ENCODE peak calls at places on chromosomes 2 and 18, in nine cellular contexts. F is K562; U is naive thymus-derived CD4-positive, alpha-beta T cell; C is transverse colon; N is lung; E is suprapubic skin; L is mammary epithelial cell; Z is mesendoderm; O is tibial nerve. B is an unnamed sample.
A peak's percentile ranks its signal among the peaks of the same experiment; 100 is the strongest.

GRCh38 chr2:99926986-99927385 is 215.4 kb downstream of the AFF3 start:
- DNase-seq in F (no peak), U (no peak), C (no peak), N (no peak), E (no peak), L (peak; percentile 83), Z (no peak), O (no peak), B (no peak)

GRCh38 chr2:50953021-50953420 is 78.9 kb downstream of the NRXN1 start:
- DNase-seq in F (no peak), U (no peak), C (no peak), N (no peak), E (no peak), L (peak; percentile 96), Z (no peak), O (no peak), B (no peak)

GRCh38 chr2:143683977-143684376 is 554.8 kb downstream of the ARHGAP15 start:
- DNase-seq in F (no peak), U (no peak), C (no peak), N (no peak), E (no peak), L (no peak), Z (no peak), O (no peak), B (no peak)

GRCh38 chr18:1002653-1003178 is 98.0 kb downstream of the ADCYAP1 start:
- DNase-seq in F (no peak), U (no peak), C (no peak), N (no peak), E (no peak), L (peak; percentile 20), Z (no peak), O (no peak), B (no peak)

GRCh38 chr18:50044402-50044801 is 150.5 kb downstream of the MYO5B start:
- DNase-seq in F (peak; percentile 18), U (no peak), C (no peak), N (no peak), E (no peak), L (no peak), Z (peak; percentile 45), O (no peak), B (no peak)

GRCh38 chr2:175709248-175709647 is 292.8 kb downstream of the LNPK start:
- DNase-seq in F (no peak), U (no peak), C (no peak), N (no peak), E (no peak), L (no peak), Z (peak; percentile 8), O (no peak), B (no peak)

GRCh38 chr2:43142921-43143438 is 83.4 kb downstream of the ZFP36L2 start:
- DNase-seq in F (peak; percentile 69), U (no peak), C (no peak), N (no peak), E (no peak), L (no peak), Z (peak; percentile 70), O (no peak), B (no peak)

GRCh38 chr2:175684466-175684865 is 317.6 kb downstream of the LNPK start:
- DNase-seq in F (no peak), U (no peak), C (no peak), N (no peak), E (no peak), L (peak; percentile 1), Z (peak; percentile 84), O (no peak), B (no peak)

GRCh38 chr2:166249318-166249717 is 121.5 kb upstream of the SCN1A start:
- DNase-seq in F (no peak), U (no peak), C (no peak), N (no peak), E (no peak), L (no peak), Z (no peak), O (no peak), B (no peak)

GRCh38 chr2:158773121-158773520 is 22.0 kb upstream of the DAPL1 start:
- DNase-seq in F (no peak), U (no peak), C (no peak), N (no peak), E (no peak), L (peak; percentile 35), Z (no peak), O (no peak), B (peak; percentile 38)

GRCh38 chr18:9694952-9695495 is 13.1 kb upstream of the RAB31 start:
- DNase-seq in F (no peak), U (no peak), C (no peak), N (no peak), E (no peak), L (no peak), Z (no peak), O (no peak), B (no peak)

GRCh38 chr2:104944495-104944894 is 90.6 kb downstream of the POU3F3 start:
- DNase-seq in F (no peak), U (no peak), C (no peak), N (no peak), E (no peak), L (no peak), Z (peak; percentile 62), O (no peak), B (no peak)

GRCh38 chr2:159326569-159327255 is 40.2 kb upstream of the WDSUB1 start:
- DNase-seq in F (no peak), U (no peak), C (no peak), N (no peak), E (no peak), L (peak; percentile 15), Z (no peak), O (no peak), B (no peak)

GRCh38 chr2:69168144-69168813 is 155.3 kb downstream of the ANTXR1 start:
- DNase-seq in F (no peak), U (no peak), C (no peak), N (no peak), E (no peak), L (peak; percentile 23), Z (no peak), O (no peak), B (no peak)

GRCh38 chr2:129619471-129619870 is 360.0 kb upstream of the RAB6C start:
- DNase-seq in F (no peak), U (no peak), C (no peak), N (no peak), E (no peak), L (peak; percentile 1), Z (peak; percentile 78), O (no peak), B (no peak)

GRCh38 chr2:10045561-10046355 is 2.4 kb downstream of the KLF11 start:
- DNase-seq in F (no peak), U (no peak), C (no peak), N (no peak), E (no peak), L (no peak), Z (no peak), O (no peak), B (no peak)

GRCh38 chr2:10042301-10043161 is 819 bp upstream of the KLF11 start:
- DNase-seq in F (peak; percentile 27), U (peak; percentile 58), C (peak; percentile 75), N (peak; percentile 79), E (peak; percentile 90), L (no peak), Z (peak; percentile 85), O (peak; percentile 50), B (peak; percentile 38)

GRCh38 chr2:10041711-10042110 is 1.6 kb upstream of the KLF11 start:
- DNase-seq in F (no peak), U (no peak), C (no peak), N (no peak), E (no peak), L (no peak), Z (no peak), O (no peak), B (no peak)

GRCh38 chr2:10043256-10043905 is at the start of gene KLF11:
- DNase-seq in F (peak; percentile 90), U (peak; percentile 78), C (peak; percentile 94), N (peak; percentile 88), E (peak; percentile 94), L (peak; percentile 82), Z (peak; percentile 93), O (peak; percentile 92), B (peak; percentile 76)

DNA sequence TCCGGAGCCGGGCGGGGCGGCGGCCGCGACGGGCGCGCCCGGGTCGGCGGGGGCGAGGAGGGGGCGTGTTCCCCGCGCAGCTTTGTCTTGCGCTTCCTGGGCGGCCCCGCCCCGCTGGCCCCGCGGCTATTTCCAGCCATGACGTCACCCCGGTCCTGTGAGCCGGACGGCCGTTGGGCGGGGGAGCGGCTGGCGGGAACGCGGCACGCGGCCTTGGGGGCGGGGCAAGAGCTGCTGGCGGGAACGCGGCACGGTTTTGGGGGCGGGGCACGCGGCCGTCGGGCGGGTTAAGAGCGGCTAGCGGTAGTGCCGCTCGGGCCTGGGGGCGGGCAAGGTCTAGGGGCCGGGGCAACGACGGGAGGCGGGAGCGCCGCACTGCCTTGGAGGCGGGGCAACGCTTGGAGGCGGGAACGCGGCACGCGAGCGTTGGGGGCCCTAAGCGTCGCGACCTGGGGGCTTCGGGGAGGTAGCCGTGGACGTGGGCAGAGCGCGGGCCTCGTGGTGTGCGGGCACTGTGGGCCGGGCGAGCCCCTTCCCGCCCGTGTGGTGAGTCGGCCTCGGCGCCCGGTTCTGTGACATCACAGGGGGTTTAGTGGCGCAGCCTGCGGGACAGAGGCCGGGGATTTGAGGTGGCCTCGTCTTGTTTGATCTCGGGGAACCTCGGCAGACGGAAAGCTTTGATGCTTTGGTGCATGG is 704 bp downstream of the KLF11 start:
- DNase-seq in F (peak; percentile 89), U (peak; percentile 89), C (peak; percentile 99), N (peak; percentile 95), E (peak; percentile 98), L (peak; percentile 88), Z (peak; percentile 94), O (peak; percentile 97), B (peak; percentile 93)
- H3K27ac ChIP-seq in F (peak overlapping the region; percentile 99), U (peak overlapping the region; percentile 76), C (peak overlapping the region; percentile 97), N (peak overlapping the region; percentile 99), E (peak overlapping the region; percentile 99), L (peak overlapping the region; percentile 19), Z (no peak overlapping the region), O (peak overlapping the region; percentile 93), B (peak overlapping the region; percentile 88)

GRCh38 chr18:22998336-22998735 is 65.2 kb downstream of the RBBP8 start:
- DNase-seq in F (no peak), U (no peak), C (no peak), N (no peak), E (no peak), L (no peak), Z (peak; percentile 21), O (no peak), B (no peak)
- H3K36me3 ChIP-seq in F (peaks cover 76% of the 10 kb centered on the region), U (no peaks in the 10 kb centered on the region), C (no peaks in the 10 kb centered on the region), N (peaks cover 3% of the 10 kb centered on the region), E (peaks cover 22% of the 10 kb centered on the region), L (peaks cover 71% of the 10 kb centered on the region), Z (no peaks in the 10 kb centered on the region), O (peaks cover 23% of the 10 kb centered on the region), B (no peaks in the 10 kb centered on the region)

DNA sequence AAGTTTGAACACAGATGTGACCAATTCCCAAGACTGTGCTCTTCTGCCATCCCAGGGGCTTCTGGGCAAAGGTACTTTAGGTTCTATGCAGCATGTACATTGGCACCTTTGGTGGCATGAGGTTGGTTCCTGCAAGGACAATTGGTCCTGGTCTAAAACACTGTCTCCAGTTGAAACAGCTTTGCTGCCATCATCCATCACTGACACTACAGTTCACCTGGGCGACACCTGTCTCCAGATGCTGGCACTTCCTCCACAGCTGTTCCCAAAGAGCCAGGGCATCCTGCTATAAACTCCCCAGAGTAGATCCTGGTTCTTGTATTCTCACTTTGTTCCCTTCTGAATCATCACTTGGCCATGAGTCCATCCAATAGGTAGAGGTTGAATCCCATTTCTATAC is 60.6 kb downstream of the FHOD3 start:
- DNase-seq in F (no peak), U (no peak), C (no peak), N (no peak), E (no peak), L (no peak), Z (no peak), O (no peak), B (no peak)
- H3K4me3 ChIP-seq in F (no peak overlapping the region), U (no peak overlapping the region), C (no peak overlapping the region), N (no peak overlapping the region), E (no peak overlapping the region), L (no peak overlapping the region), Z (no peak overlapping the region), O (no peak overlapping the region), B (no peak overlapping the region)

GRCh38 chr2:218547978-218548377 is 20.2 kb downstream of the USP37 start:
- DNase-seq in F (no peak), U (no peak), C (no peak), N (no peak), E (no peak), L (no peak), Z (no peak), O (no peak), B (no peak)
- H3K27ac ChIP-seq in F (no peak overlapping the region), U (no peak overlapping the region), C (no peak overlapping the region), N (no peak overlapping the region), E (no peak overlapping the region), L (no peak overlapping the region), Z (no peak overlapping the region), O (no peak overlapping the region), B (no peak overlapping the region)

B was measured in thoracic aorta.